ENCODE peak calls at places on chromosomes 2 and 18, in seven cellular contexts. B is OCI-LY7, F is pancreas, Z is tibial artery, G is neuronal stem cell, V is fibroblast of lung, A is heart left ventricle. O is an unnamed sample.

GRCh38 chr2:234245945-234246344 is 195.4 kb downstream of the SPP2 start:
- DNase-seq in B (no peak), F (no peak), Z (no peak), G (no peak), V (peak; percentile 99), A (no peak), O (no peak)

GRCh38 chr2:18719978-18720775 is 130.8 kb upstream of the NT5C1B start:
- DNase-seq in B (no peak), F (no peak), Z (peak; percentile 28), G (no peak), V (peak; percentile 61), A (no peak), O (no peak)

GRCh38 chr18:48683661-48684060 is 144.8 kb downstream of the CTIF start:
- DNase-seq in B (no peak), F (no peak), Z (no peak), G (no peak), V (no peak), A (no peak), O (no peak)

GRCh38 chr2:238339395-238339780 is 19.1 kb downstream of the TRAF3IP1 start:
- DNase-seq in B (no peak), F (no peak), Z (no peak), G (no peak), V (no peak), A (no peak), O (no peak)

GRCh38 chr2:20986540-20986939 is 57.3 kb downstream of the APOB start:
- DNase-seq in B (no peak), F (no peak), Z (peak; percentile 72), G (no peak), V (no peak), A (no peak), O (no peak)

GRCh38 chr2:349390-349789 is 61.5 kb upstream of the ALKAL2 start:
- DNase-seq in B (no peak), F (no peak), Z (no peak), G (no peak), V (no peak), A (no peak), O (no peak)

GRCh38 chr2:174495365-174496012 is 8.7 kb upstream of the GPR155 start:
- DNase-seq in B (no peak), F (no peak), Z (peak; percentile 32), G (no peak), V (no peak), A (no peak), O (no peak)

GRCh38 chr2:127185093-127185492 is 35.0 kb downstream of the CYP27C1 start:
- DNase-seq in B (no peak), F (no peak), Z (no peak), G (no peak), V (no peak), A (no peak), O (no peak)

GRCh38 chr18:27298215-27298804 is 113.2 kb upstream of the CHST9 start:
- DNase-seq in B (no peak), F (no peak), Z (no peak), G (peak; percentile 1), V (no peak), A (no peak), O (no peak)

GRCh38 chr2:109201465-109202420 is 72.7 kb downstream of the SH3RF3 start:
- DNase-seq in B (no peak), F (no peak), Z (no peak), G (no peak), V (no peak), A (no peak), O (no peak)

GRCh38 chr2:234955091-234955511 is 3.3 kb downstream of the SH3BP4 start:
- DNase-seq in B (no peak), F (peak; percentile 22), Z (no peak), G (no peak), V (no peak), A (no peak), O (no peak)

DNA sequence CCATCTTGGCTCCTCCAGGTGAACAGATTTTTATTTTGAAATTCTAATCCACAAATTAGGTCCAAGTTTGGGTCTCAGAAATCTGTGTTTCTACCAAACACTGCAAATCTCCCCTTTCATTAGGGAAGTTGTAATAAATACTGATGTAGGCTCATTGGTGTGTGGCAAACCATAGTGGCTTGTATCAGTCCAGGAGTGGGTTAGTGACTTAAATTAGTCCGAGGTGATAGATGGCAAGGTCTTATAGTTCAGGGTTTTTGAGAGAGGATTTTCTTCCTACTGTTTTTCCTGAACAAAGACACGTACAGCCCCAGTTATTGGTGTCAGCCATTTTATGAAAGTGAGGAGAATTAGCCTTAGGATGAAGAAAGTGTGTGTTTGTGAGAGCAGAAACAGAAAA is 74.6 kb downstream of the RPRM start:
- DNase-seq in B (no peak), F (no peak), Z (no peak), G (no peak), V (no peak), A (no peak), O (no peak)
- H3K27ac ChIP-seq in B (no peak overlapping the region), F (no peak overlapping the region), Z (no peak overlapping the region), G (no peak overlapping the region), V (no peak overlapping the region), A (no peak overlapping the region), O (no peak overlapping the region)

GRCh38 chr2:148656516-148656915 is 12.0 kb downstream of the EPC2 start:
- DNase-seq in B (no peak), F (no peak), Z (no peak), G (no peak), V (no peak), A (no peak), O (no peak)

GRCh38 chr2:148664229-148664628 is 19.7 kb downstream of the EPC2 start:
- DNase-seq in B (no peak), F (no peak), Z (no peak), G (no peak), V (no peak), A (no peak), O (no peak)

GRCh38 chr2:148660999-148661398 is 16.4 kb downstream of the EPC2 start:
- DNase-seq in B (no peak), F (no peak), Z (no peak), G (no peak), V (peak; percentile 55), A (no peak), O (no peak)

GRCh38 chr2:148654414-148654813 is 9.9 kb downstream of the EPC2 start:
- DNase-seq in B (no peak), F (no peak), Z (no peak), G (no peak), V (no peak), A (no peak), O (no peak)

DNA sequence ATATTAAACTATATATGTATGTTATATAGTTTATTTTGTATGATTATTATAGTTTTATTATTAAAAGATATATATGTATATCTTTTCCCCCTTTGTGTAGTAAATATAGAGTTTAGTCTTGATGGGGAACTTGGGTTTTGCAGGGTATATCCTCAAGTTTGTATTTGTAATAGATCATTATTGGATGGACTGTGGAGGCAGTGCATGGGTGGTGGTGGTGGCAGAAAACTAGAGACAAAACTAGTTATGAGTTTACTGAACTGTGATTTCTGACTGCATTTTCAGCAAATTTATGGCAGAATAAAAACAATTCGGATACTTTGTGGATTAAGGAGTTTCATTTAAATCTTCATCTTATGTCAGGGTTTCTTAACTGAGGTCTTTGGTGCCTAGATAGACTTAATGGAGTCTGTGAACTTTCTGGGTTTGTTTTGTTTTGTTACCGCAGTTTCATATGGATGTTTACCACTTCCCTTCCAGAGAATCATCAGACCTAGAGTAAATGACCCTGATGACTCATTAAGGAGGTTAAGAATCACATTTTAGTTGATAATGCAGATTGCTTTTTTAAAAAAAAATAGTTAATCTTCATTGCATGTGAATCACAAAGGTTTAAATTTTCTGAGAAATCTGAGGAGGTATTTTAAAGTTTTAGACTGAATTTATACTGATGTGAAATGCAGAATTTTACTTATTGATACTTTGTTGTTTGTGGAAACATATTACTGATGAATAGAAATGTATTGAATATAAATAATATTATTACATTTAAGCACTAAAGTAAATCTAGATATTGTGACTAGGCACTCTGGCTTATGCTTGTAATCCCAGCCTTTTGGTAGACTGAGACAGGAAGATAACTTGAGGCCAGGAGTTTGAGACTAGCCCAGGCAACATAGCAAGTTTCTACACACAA is 14.5 kb downstream of the EPC2 start:
- DNase-seq in B (no peak), F (no peak), Z (no peak), G (no peak), V (peak; percentile 55), A (no peak), O (no peak)
- H3K27ac ChIP-seq in B (no peak overlapping the region), F (no peak overlapping the region), Z (no peak overlapping the region), G (no peak overlapping the region), V (peak overlapping the region; percentile 26), A (no peak overlapping the region), O (no peak overlapping the region)

DNA sequence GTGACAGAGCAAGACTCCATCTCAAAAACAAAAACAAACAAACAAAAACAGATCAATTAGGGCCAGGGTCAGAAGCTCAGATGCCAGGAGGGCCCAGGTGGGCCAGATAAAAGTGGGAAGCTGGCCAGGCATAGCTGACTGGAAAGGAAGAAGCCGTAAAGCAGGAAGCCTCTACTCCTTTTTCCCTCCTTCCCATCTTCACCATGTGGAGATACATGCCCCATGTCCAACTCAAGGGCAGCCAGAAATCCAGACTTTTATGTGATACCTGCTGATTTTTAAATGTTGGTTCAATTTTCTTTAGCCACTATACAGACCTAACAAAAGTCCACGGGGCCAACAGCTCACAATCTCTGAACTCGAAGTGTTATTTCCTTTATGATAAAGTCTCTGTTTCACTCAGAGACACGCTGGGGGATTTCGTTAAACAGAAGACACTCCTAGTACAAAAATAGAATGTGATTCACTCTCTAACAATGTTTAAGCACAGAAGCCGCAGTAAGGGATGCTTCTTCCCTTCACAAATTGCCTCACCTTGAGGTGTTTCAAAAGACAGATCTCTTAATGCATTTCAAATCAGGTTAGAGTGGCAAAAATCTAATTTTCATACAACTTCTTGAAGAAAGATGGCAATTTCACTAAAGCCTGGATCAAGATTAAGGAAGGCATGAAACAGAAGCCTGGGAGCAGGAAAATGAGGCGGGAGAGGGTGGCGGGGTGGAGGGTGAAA is 14.0 kb downstream of the TMEM247 start:
- DNase-seq in B (no peak), F (no peak), Z (no peak), G (no peak), V (peak; percentile 76), A (no peak), O (no peak)
- H3K27ac ChIP-seq in B (no peak overlapping the region), F (no peak overlapping the region), Z (no peak overlapping the region), G (no peak overlapping the region), V (peak overlapping the region; percentile 37), A (no peak overlapping the region), O (no peak overlapping the region)

GRCh38 chr2:196183528-196184231 is 12.3 kb upstream of the STK17B start:
- DNase-seq in B (no peak), F (no peak), Z (no peak), G (no peak), V (no peak), A (no peak), O (no peak)
- H3K27ac ChIP-seq in B (peak overlapping the region; percentile 82), F (no peak overlapping the region), Z (no peak overlapping the region), G (no peak overlapping the region), V (no peak overlapping the region), A (no peak overlapping the region), O (no peak overlapping the region)